ENCODE peak calls at places on chromosomes 16 and 17, in nine cellular contexts. One of them, this sample, is unnamed.

GRCh38 chr16:85648782-85649181 is 35.7 kb downstream of the GSE1 start:
- DNase-seq in NCI-H748 treated with DMSO at 0.1 percent for 48 hours: no peak
- DNase-seq in HTR-8/SVneo: no peak
- DNase-seq in GM23248: no peak
- DNase-seq in stimulated activated CD8-positive, alpha-beta memory T cell treated with anti-CD3 and anti-CD28 coated beads, Interleukin-4, amount 100 ng/mL, for 4 hours: no peak
- DNase-seq in naive B cell: no peak
- DNase-seq in central memory CD4-positive, alpha-beta T cell: no peak
- DNase-seq in Right ventricle myocardium superior: no peak
- DNase-seq in bronchial epithelial cell: no peak
- DNase-seq in this sample: no peak

GRCh38 chr16:1183235-1183907 is 30.5 kb downstream of the CACNA1H start:
- DNase-seq in Right ventricle myocardium superior: peak
- DNase-seq in NCI-H748 treated with DMSO at 0.1 percent for 48 hours: peak
- DNase-seq in GM23248: peak
- DNase-seq in naive B cell: no peak
- DNase-seq in HTR-8/SVneo: no peak
- DNase-seq in central memory CD4-positive, alpha-beta T cell: no peak
- DNase-seq in bronchial epithelial cell: no peak
- DNase-seq in stimulated activated CD8-positive, alpha-beta memory T cell treated with anti-CD3 and anti-CD28 coated beads, Interleukin-4, amount 100 ng/mL, for 4 hours: no peak
- DNase-seq in this sample: no peak

GRCh38 chr16:75732871-75733270 is 6.6 kb upstream of the CPHXL start:
- DNase-seq in stimulated activated CD8-positive, alpha-beta memory T cell treated with anti-CD3 and anti-CD28 coated beads, Interleukin-4, amount 100 ng/mL, for 4 hours: no peak
- DNase-seq in bronchial epithelial cell: no peak
- DNase-seq in NCI-H748 treated with DMSO at 0.1 percent for 48 hours: no peak
- DNase-seq in naive B cell: no peak
- DNase-seq in central memory CD4-positive, alpha-beta T cell: no peak
- DNase-seq in HTR-8/SVneo: no peak
- DNase-seq in GM23248: no peak
- DNase-seq in Right ventricle myocardium superior: no peak
- DNase-seq in this sample: no peak

GRCh38 chr17:20205609-20206008 is 196.4 kb downstream of the SPECC1 start:
- DNase-seq in stimulated activated CD8-positive, alpha-beta memory T cell treated with anti-CD3 and anti-CD28 coated beads, Interleukin-4, amount 100 ng/mL, for 4 hours: no peak
- DNase-seq in naive B cell: no peak
- DNase-seq in NCI-H748 treated with DMSO at 0.1 percent for 48 hours: no peak
- DNase-seq in HTR-8/SVneo: no peak
- DNase-seq in Right ventricle myocardium superior: no peak
- DNase-seq in GM23248: no peak
- DNase-seq in central memory CD4-positive, alpha-beta T cell: no peak
- DNase-seq in bronchial epithelial cell: no peak
- DNase-seq in this sample: no peak

GRCh38 chr17:54891176-54891821 is 9.4 kb upstream of the TOM1L1 start:
- DNase-seq in naive B cell: no peak
- DNase-seq in stimulated activated CD8-positive, alpha-beta memory T cell treated with anti-CD3 and anti-CD28 coated beads, Interleukin-4, amount 100 ng/mL, for 4 hours: no peak
- DNase-seq in NCI-H748 treated with DMSO at 0.1 percent for 48 hours: peak
- DNase-seq in Right ventricle myocardium superior: no peak
- DNase-seq in HTR-8/SVneo: peak
- DNase-seq in bronchial epithelial cell: peak
- DNase-seq in central memory CD4-positive, alpha-beta T cell: no peak
- DNase-seq in GM23248: peak
- DNase-seq in this sample: no peak

GRCh38 chr17:44219126-44219635 is 294 bp downstream of the UBTF start:
- DNase-seq in stimulated activated CD8-positive, alpha-beta memory T cell treated with anti-CD3 and anti-CD28 coated beads, Interleukin-4, amount 100 ng/mL, for 4 hours: no peak
- DNase-seq in HTR-8/SVneo: peak
- DNase-seq in NCI-H748 treated with DMSO at 0.1 percent for 48 hours: peak
- DNase-seq in naive B cell: peak
- DNase-seq in Right ventricle myocardium superior: peak
- DNase-seq in central memory CD4-positive, alpha-beta T cell: peak
- DNase-seq in bronchial epithelial cell: peak
- DNase-seq in GM23248: peak
- DNase-seq in this sample: no peak

GRCh38 chr17:62692159-62692651 is 64.7 kb downstream of the MRC2 start:
- DNase-seq in GM23248: no peak
- DNase-seq in Right ventricle myocardium superior: no peak
- DNase-seq in HTR-8/SVneo: no peak
- DNase-seq in naive B cell: no peak
- DNase-seq in stimulated activated CD8-positive, alpha-beta memory T cell treated with anti-CD3 and anti-CD28 coated beads, Interleukin-4, amount 100 ng/mL, for 4 hours: no peak
- DNase-seq in bronchial epithelial cell: no peak
- DNase-seq in central memory CD4-positive, alpha-beta T cell: no peak
- DNase-seq in NCI-H748 treated with DMSO at 0.1 percent for 48 hours: no peak
- DNase-seq in this sample: no peak

GRCh38 chr17:32523827-32524552 is 37.2 kb downstream of the CDK5R1 start:
- DNase-seq in bronchial epithelial cell: no peak
- DNase-seq in stimulated activated CD8-positive, alpha-beta memory T cell treated with anti-CD3 and anti-CD28 coated beads, Interleukin-4, amount 100 ng/mL, for 4 hours: no peak
- DNase-seq in HTR-8/SVneo: no peak
- DNase-seq in NCI-H748 treated with DMSO at 0.1 percent for 48 hours: no peak
- DNase-seq in central memory CD4-positive, alpha-beta T cell: peak
- DNase-seq in Right ventricle myocardium superior: no peak
- DNase-seq in naive B cell: peak
- DNase-seq in GM23248: no peak
- DNase-seq in this sample: no peak

GRCh38 chr16:85535352-85536072 is 77.6 kb upstream of the GSE1 start:
- DNase-seq in central memory CD4-positive, alpha-beta T cell: no peak
- DNase-seq in stimulated activated CD8-positive, alpha-beta memory T cell treated with anti-CD3 and anti-CD28 coated beads, Interleukin-4, amount 100 ng/mL, for 4 hours: no peak
- DNase-seq in naive B cell: no peak
- DNase-seq in GM23248: no peak
- DNase-seq in NCI-H748 treated with DMSO at 0.1 percent for 48 hours: no peak
- DNase-seq in bronchial epithelial cell: no peak
- DNase-seq in Right ventricle myocardium superior: no peak
- DNase-seq in HTR-8/SVneo: no peak
- DNase-seq in this sample: no peak

GRCh38 chr17:79864617-79865250 is 25.5 kb upstream of the CBX4 start:
- DNase-seq in naive B cell: no peak
- DNase-seq in Right ventricle myocardium superior: no peak
- DNase-seq in HTR-8/SVneo: no peak
- DNase-seq in bronchial epithelial cell: peak
- DNase-seq in central memory CD4-positive, alpha-beta T cell: no peak
- DNase-seq in stimulated activated CD8-positive, alpha-beta memory T cell treated with anti-CD3 and anti-CD28 coated beads, Interleukin-4, amount 100 ng/mL, for 4 hours: no peak
- DNase-seq in NCI-H748 treated with DMSO at 0.1 percent for 48 hours: no peak
- DNase-seq in GM23248: no peak
- DNase-seq in this sample: no peak

GRCh38 chr17:80393491-80393890 is 21.5 kb upstream of the ENDOV start:
- DNase-seq in Right ventricle myocardium superior: no peak
- DNase-seq in stimulated activated CD8-positive, alpha-beta memory T cell treated with anti-CD3 and anti-CD28 coated beads, Interleukin-4, amount 100 ng/mL, for 4 hours: no peak
- DNase-seq in central memory CD4-positive, alpha-beta T cell: no peak
- DNase-seq in GM23248: no peak
- DNase-seq in NCI-H748 treated with DMSO at 0.1 percent for 48 hours: no peak
- DNase-seq in bronchial epithelial cell: no peak
- DNase-seq in naive B cell: no peak
- DNase-seq in HTR-8/SVneo: no peak
- DNase-seq in this sample: no peak

GRCh38 chr17:41917957-41918391 is 777 bp downstream of the ACLY start:
- DNase-seq in NCI-H748 treated with DMSO at 0.1 percent for 48 hours: peak
- DNase-seq in Right ventricle myocardium superior: peak
- DNase-seq in HTR-8/SVneo: peak
- DNase-seq in stimulated activated CD8-positive, alpha-beta memory T cell treated with anti-CD3 and anti-CD28 coated beads, Interleukin-4, amount 100 ng/mL, for 4 hours: no peak
- DNase-seq in central memory CD4-positive, alpha-beta T cell: peak
- DNase-seq in bronchial epithelial cell: no peak
- DNase-seq in GM23248: peak
- DNase-seq in naive B cell: no peak
- DNase-seq in this sample: no peak

GRCh38 chr17:47099451-47099986 is 89.6 kb downstream of the CDC27 start:
- DNase-seq in naive B cell: no peak
- DNase-seq in HTR-8/SVneo: no peak
- DNase-seq in central memory CD4-positive, alpha-beta T cell: peak
- DNase-seq in bronchial epithelial cell: no peak
- DNase-seq in GM23248: no peak
- DNase-seq in NCI-H748 treated with DMSO at 0.1 percent for 48 hours: no peak
- DNase-seq in Right ventricle myocardium superior: no peak
- DNase-seq in stimulated activated CD8-positive, alpha-beta memory T cell treated with anti-CD3 and anti-CD28 coated beads, Interleukin-4, amount 100 ng/mL, for 4 hours: no peak
- DNase-seq in this sample: no peak

GRCh38 chr17:16304832-16305231 is 48.4 kb downstream of the CENPV start:
- DNase-seq in central memory CD4-positive, alpha-beta T cell: no peak
- DNase-seq in stimulated activated CD8-positive, alpha-beta memory T cell treated with anti-CD3 and anti-CD28 coated beads, Interleukin-4, amount 100 ng/mL, for 4 hours: no peak
- DNase-seq in GM23248: peak
- DNase-seq in NCI-H748 treated with DMSO at 0.1 percent for 48 hours: peak
- DNase-seq in naive B cell: no peak
- DNase-seq in Right ventricle myocardium superior: no peak
- DNase-seq in HTR-8/SVneo: no peak
- DNase-seq in bronchial epithelial cell: peak
- DNase-seq in this sample: peak

GRCh38 chr16:47726031-47726675 is 265.0 kb downstream of the PHKB start:
- DNase-seq in Right ventricle myocardium superior: no peak
- DNase-seq in GM23248: no peak
- DNase-seq in central memory CD4-positive, alpha-beta T cell: no peak
- DNase-seq in HTR-8/SVneo: no peak
- DNase-seq in stimulated activated CD8-positive, alpha-beta memory T cell treated with anti-CD3 and anti-CD28 coated beads, Interleukin-4, amount 100 ng/mL, for 4 hours: no peak
- DNase-seq in bronchial epithelial cell: no peak
- DNase-seq in naive B cell: no peak
- DNase-seq in NCI-H748 treated with DMSO at 0.1 percent for 48 hours: no peak
- DNase-seq in this sample: no peak

GRCh38 chr17:75875940-75876189 is 2.5 kb downstream of the TRIM47 start:
- DNase-seq in central memory CD4-positive, alpha-beta T cell: no peak
- DNase-seq in Right ventricle myocardium superior: no peak
- DNase-seq in naive B cell: no peak
- DNase-seq in bronchial epithelial cell: no peak
- DNase-seq in NCI-H748 treated with DMSO at 0.1 percent for 48 hours: no peak
- DNase-seq in stimulated activated CD8-positive, alpha-beta memory T cell treated with anti-CD3 and anti-CD28 coated beads, Interleukin-4, amount 100 ng/mL, for 4 hours: no peak
- DNase-seq in HTR-8/SVneo: no peak
- DNase-seq in GM23248: no peak
- DNase-seq in this sample: no peak

GRCh38 chr17:81431545-81432482 is 36.6 kb downstream of the BAHCC1 start:
- DNase-seq in central memory CD4-positive, alpha-beta T cell: no peak
- DNase-seq in stimulated activated CD8-positive, alpha-beta memory T cell treated with anti-CD3 and anti-CD28 coated beads, Interleukin-4, amount 100 ng/mL, for 4 hours: no peak
- DNase-seq in HTR-8/SVneo: no peak
- DNase-seq in NCI-H748 treated with DMSO at 0.1 percent for 48 hours: no peak
- DNase-seq in Right ventricle myocardium superior: no peak
- DNase-seq in GM23248: no peak
- DNase-seq in naive B cell: no peak
- DNase-seq in bronchial epithelial cell: no peak
- DNase-seq in this sample: no peak

GRCh38 chr17:82419471-82419995 is 1.1 kb upstream of the OGFOD3 start:
- DNase-seq in HTR-8/SVneo: no peak
- DNase-seq in Right ventricle myocardium superior: no peak
- DNase-seq in stimulated activated CD8-positive, alpha-beta memory T cell treated with anti-CD3 and anti-CD28 coated beads, Interleukin-4, amount 100 ng/mL, for 4 hours: no peak
- DNase-seq in GM23248: peak
- DNase-seq in naive B cell: no peak
- DNase-seq in bronchial epithelial cell: no peak
- DNase-seq in central memory CD4-positive, alpha-beta T cell: no peak
- DNase-seq in NCI-H748 treated with DMSO at 0.1 percent for 48 hours: no peak
- DNase-seq in this sample: no peak

GRCh38 chr17:15444805-15445204 is 22.6 kb downstream of the CDRT4 start:
- DNase-seq in NCI-H748 treated with DMSO at 0.1 percent for 48 hours: no peak
- DNase-seq in bronchial epithelial cell: no peak
- DNase-seq in GM23248: peak
- DNase-seq in HTR-8/SVneo: peak
- DNase-seq in Right ventricle myocardium superior: no peak
- DNase-seq in central memory CD4-positive, alpha-beta T cell: no peak
- DNase-seq in stimulated activated CD8-positive, alpha-beta memory T cell treated with anti-CD3 and anti-CD28 coated beads, Interleukin-4, amount 100 ng/mL, for 4 hours: no peak
- DNase-seq in naive B cell: no peak
- DNase-seq in this sample: no peak

GRCh38 chr16:50684823-50685455 is 3.8 kb upstream of the SNX20 start:
- DNase-seq in Right ventricle myocardium superior: no peak
- DNase-seq in naive B cell: no peak
- DNase-seq in bronchial epithelial cell: no peak
- DNase-seq in central memory CD4-positive, alpha-beta T cell: no peak
- DNase-seq in GM23248: no peak
- DNase-seq in HTR-8/SVneo: no peak
- DNase-seq in stimulated activated CD8-positive, alpha-beta memory T cell treated with anti-CD3 and anti-CD28 coated beads, Interleukin-4, amount 100 ng/mL, for 4 hours: no peak
- DNase-seq in NCI-H748 treated with DMSO at 0.1 percent for 48 hours: no peak
- DNase-seq in this sample: no peak

GRCh38 chr17:73011016-73011486 is 81.4 kb downstream of the SLC39A11 start:
- DNase-seq in naive B cell: no peak
- DNase-seq in stimulated activated CD8-positive, alpha-beta memory T cell treated with anti-CD3 and anti-CD28 coated beads, Interleukin-4, amount 100 ng/mL, for 4 hours: no peak
- DNase-seq in NCI-H748 treated with DMSO at 0.1 percent for 48 hours: no peak
- DNase-seq in Right ventricle myocardium superior: no peak
- DNase-seq in GM23248: no peak
- DNase-seq in HTR-8/SVneo: no peak
- DNase-seq in bronchial epithelial cell: no peak
- DNase-seq in central memory CD4-positive, alpha-beta T cell: no peak
- DNase-seq in this sample: no peak

GRCh38 chr17:51419476-51419875 is 159.1 kb downstream of the UTP18 start:
- DNase-seq in HTR-8/SVneo: no peak
- DNase-seq in naive B cell: no peak
- DNase-seq in Right ventricle myocardium superior: no peak
- DNase-seq in central memory CD4-positive, alpha-beta T cell: no peak
- DNase-seq in GM23248: no peak
- DNase-seq in stimulated activated CD8-positive, alpha-beta memory T cell treated with anti-CD3 and anti-CD28 coated beads, Interleukin-4, amount 100 ng/mL, for 4 hours: no peak
- DNase-seq in bronchial epithelial cell: peak
- DNase-seq in NCI-H748 treated with DMSO at 0.1 percent for 48 hours: no peak
- DNase-seq in this sample: no peak

GRCh38 chr17:67829331-67829730 is 4.0 kb downstream of the BPTF start:
- DNase-seq in central memory CD4-positive, alpha-beta T cell: peak
- DNase-seq in HTR-8/SVneo: no peak
- DNase-seq in naive B cell: no peak
- DNase-seq in stimulated activated CD8-positive, alpha-beta memory T cell treated with anti-CD3 and anti-CD28 coated beads, Interleukin-4, amount 100 ng/mL, for 4 hours: no peak
- DNase-seq in GM23248: peak
- DNase-seq in Right ventricle myocardium superior: no peak
- DNase-seq in NCI-H748 treated with DMSO at 0.1 percent for 48 hours: no peak
- DNase-seq in bronchial epithelial cell: peak
- DNase-seq in this sample: no peak

GRCh38 chr17:42409467-42410351 is 13.3 kb downstream of the CAVIN1 start:
- DNase-seq in Right ventricle myocardium superior: peak
- DNase-seq in naive B cell: no peak
- DNase-seq in GM23248: peak
- DNase-seq in central memory CD4-positive, alpha-beta T cell: no peak
- DNase-seq in HTR-8/SVneo: peak
- DNase-seq in stimulated activated CD8-positive, alpha-beta memory T cell treated with anti-CD3 and anti-CD28 coated beads, Interleukin-4, amount 100 ng/mL, for 4 hours: no peak
- DNase-seq in bronchial epithelial cell: peak
- DNase-seq in NCI-H748 treated with DMSO at 0.1 percent for 48 hours: no peak
- DNase-seq in this sample: no peak

GRCh38 chr16:80123189-80123588 is 417.6 kb upstream of the DYNLRB2 start:
- DNase-seq in bronchial epithelial cell: no peak
- DNase-seq in HTR-8/SVneo: no peak
- DNase-seq in GM23248: peak
- DNase-seq in central memory CD4-positive, alpha-beta T cell: no peak
- DNase-seq in naive B cell: no peak
- DNase-seq in stimulated activated CD8-positive, alpha-beta memory T cell treated with anti-CD3 and anti-CD28 coated beads, Interleukin-4, amount 100 ng/mL, for 4 hours: no peak
- DNase-seq in NCI-H748 treated with DMSO at 0.1 percent for 48 hours: no peak
- DNase-seq in Right ventricle myocardium superior: no peak
- DNase-seq in this sample: no peak

GRCh38 chr17:32503251-32504165 is 16.7 kb downstream of the CDK5R1 start:
- DNase-seq in naive B cell: peak
- DNase-seq in HTR-8/SVneo: no peak
- DNase-seq in NCI-H748 treated with DMSO at 0.1 percent for 48 hours: no peak
- DNase-seq in GM23248: peak
- DNase-seq in stimulated activated CD8-positive, alpha-beta memory T cell treated with anti-CD3 and anti-CD28 coated beads, Interleukin-4, amount 100 ng/mL, for 4 hours: no peak
- DNase-seq in Right ventricle myocardium superior: no peak
- DNase-seq in central memory CD4-positive, alpha-beta T cell: peak
- DNase-seq in bronchial epithelial cell: peak
- DNase-seq in this sample: peak

GRCh38 chr17:50055055-50055425 is 870 bp upstream of the ITGA3 start:
- DNase-seq in GM23248: peak
- DNase-seq in NCI-H748 treated with DMSO at 0.1 percent for 48 hours: peak
- DNase-seq in Right ventricle myocardium superior: no peak
- DNase-seq in HTR-8/SVneo: no peak
- DNase-seq in bronchial epithelial cell: peak
- DNase-seq in naive B cell: peak
- DNase-seq in stimulated activated CD8-positive, alpha-beta memory T cell treated with anti-CD3 and anti-CD28 coated beads, Interleukin-4, amount 100 ng/mL, for 4 hours: no peak
- DNase-seq in central memory CD4-positive, alpha-beta T cell: peak
- DNase-seq in this sample: peak

GRCh38 chr16:11405331-11406176 is 60.3 kb downstream of the RMI2 start:
- DNase-seq in stimulated activated CD8-positive, alpha-beta memory T cell treated with anti-CD3 and anti-CD28 coated beads, Interleukin-4, amount 100 ng/mL, for 4 hours: peak
- DNase-seq in NCI-H748 treated with DMSO at 0.1 percent for 48 hours: peak
- DNase-seq in HTR-8/SVneo: peak
- DNase-seq in naive B cell: peak
- DNase-seq in GM23248: peak
- DNase-seq in central memory CD4-positive, alpha-beta T cell: no peak
- DNase-seq in Right ventricle myocardium superior: no peak
- DNase-seq in bronchial epithelial cell: no peak
- DNase-seq in this sample: no peak

GRCh38 chr17:48592592-48592991 is 987 bp downstream of the HOXB5 start:
- DNase-seq in GM23248: peak
- DNase-seq in NCI-H748 treated with DMSO at 0.1 percent for 48 hours: no peak
- DNase-seq in Right ventricle myocardium superior: no peak
- DNase-seq in central memory CD4-positive, alpha-beta T cell: no peak
- DNase-seq in HTR-8/SVneo: no peak
- DNase-seq in stimulated activated CD8-positive, alpha-beta memory T cell treated with anti-CD3 and anti-CD28 coated beads, Interleukin-4, amount 100 ng/mL, for 4 hours: no peak
- DNase-seq in bronchial epithelial cell: no peak
- DNase-seq in naive B cell: no peak
- DNase-seq in this sample: no peak

GRCh38 chr17:69857412-69857835 is 217.6 kb upstream of the KCNJ16 start:
- DNase-seq in NCI-H748 treated with DMSO at 0.1 percent for 48 hours: no peak
- DNase-seq in stimulated activated CD8-positive, alpha-beta memory T cell treated with anti-CD3 and anti-CD28 coated beads, Interleukin-4, amount 100 ng/mL, for 4 hours: no peak
- DNase-seq in bronchial epithelial cell: peak
- DNase-seq in HTR-8/SVneo: peak
- DNase-seq in GM23248: peak
- DNase-seq in central memory CD4-positive, alpha-beta T cell: no peak
- DNase-seq in naive B cell: no peak
- DNase-seq in Right ventricle myocardium superior: no peak
- DNase-seq in this sample: no peak

GRCh38 chr17:78563189-78564145 is 13.7 kb downstream of the DNAH17 start:
- DNase-seq in Right ventricle myocardium superior: peak
- DNase-seq in GM23248: peak
- DNase-seq in NCI-H748 treated with DMSO at 0.1 percent for 48 hours: no peak
- DNase-seq in bronchial epithelial cell: no peak
- DNase-seq in naive B cell: no peak
- DNase-seq in stimulated activated CD8-positive, alpha-beta memory T cell treated with anti-CD3 and anti-CD28 coated beads, Interleukin-4, amount 100 ng/mL, for 4 hours: no peak
- DNase-seq in HTR-8/SVneo: no peak
- DNase-seq in central memory CD4-positive, alpha-beta T cell: no peak
- DNase-seq in this sample: no peak